ENCODE peak calls at places on chromosome 18, in four cellular contexts. I is GM12878, D is K562, E is HepG2. P is an unnamed sample.

GRCh38 chr18:46250084-46250811 is 146.1 kb downstream of the HAUS1 start:
- DNase-seq in D (no peak), I (peak; percentile 92), E (no peak), P (no peak)

GRCh38 chr18:3720818-3721545 is 271.0 kb downstream of the TGIF1 start:
- DNase-seq in E (no peak), I (no peak), D (no peak), P (no peak)

GRCh38 chr18:75314606-75315005 is 104.0 kb downstream of the TSHZ1 start:
- DNase-seq in I (no peak), D (no peak), E (no peak), P (no peak)

GRCh38 chr18:10135302-10135926 is 221.6 kb downstream of the VAPA start:
- DNase-seq in E (no peak), D (no peak), I (no peak), P (no peak)

GRCh38 chr18:52216686-52217085 is 123.3 kb upstream of the DCC start:
- DNase-seq in I (no peak), E (no peak), D (no peak), P (no peak)

GRCh38 chr18:57827646-57828045 is 24.5 kb upstream of the ATP8B1 start:
- DNase-seq in I (no peak), D (no peak), E (no peak), P (no peak)

GRCh38 chr18:29874519-29875098 is 1167.9 kb downstream of the DSC3 start:
- DNase-seq in E (peak; percentile 52), I (no peak), D (peak; percentile 11), P (peak; percentile 37)

GRCh38 chr18:4017479-4017878 is 437.6 kb downstream of the DLGAP1 start:
- DNase-seq in D (peak; percentile 40), I (no peak), E (no peak), P (peak; percentile 12)

GRCh38 chr18:80167947-80168745 is 59.1 kb downstream of the ADNP2 start:
- DNase-seq in E (no peak), I (no peak), D (no peak), P (no peak)

GRCh38 chr18:111292-112014 is 46.9 kb upstream of the USP14 start:
- DNase-seq in E (peak; percentile 59), D (peak; percentile 91), I (no peak), P (peak; percentile 70)

GRCh38 chr18:79912409-79912991 is 39.0 kb downstream of the SLC66A2 start:
- DNase-seq in E (no peak), I (no peak), D (no peak), P (no peak)

GRCh38 chr18:55086931-55087330 is 127.7 kb upstream of the CCDC68 start:
- DNase-seq in E (no peak), I (no peak), D (no peak), P (no peak)

GRCh38 chr18:66867653-66868052 is 263.8 kb upstream of the CDH19 start:
- DNase-seq in D (no peak), I (no peak), E (no peak), P (no peak)

GRCh38 chr18:76476665-76477561 is 18.1 kb downstream of the ZNF516 start:
- DNase-seq in E (peak; percentile 88), D (peak; percentile 25), I (no peak), P (no peak)

GRCh38 chr18:80175451-80176235 is 66.6 kb downstream of the ADNP2 start:
- DNase-seq in D (no peak), E (no peak), I (no peak), P (no peak)

GRCh38 chr18:66143029-66143428 is 392.2 kb downstream of the CDH7 start:
- DNase-seq in E (no peak), I (no peak), D (no peak), P (no peak)

GRCh38 chr18:79945118-79946042 is 6.1 kb downstream of the SLC66A2 start:
- DNase-seq in I (no peak), E (no peak), D (no peak), P (no peak)

GRCh38 chr18:48228841-48229240 is 180.3 kb downstream of the ZBTB7C start:
- DNase-seq in E (no peak), I (no peak), D (no peak), P (no peak)

GRCh38 chr18:33844232-33844631 is 266.2 kb downstream of the ASXL3 start:
- DNase-seq in I (no peak), E (no peak), D (no peak), P (no peak)

GRCh38 chr18:189254-189653 is 30.9 kb downstream of the USP14 start:
- DNase-seq in I (no peak), E (peak; percentile 60), D (no peak), P (no peak)

GRCh38 chr18:33169218-33169617 is 271.3 kb downstream of the CCDC178 start:
- DNase-seq in I (no peak), E (no peak), D (no peak), P (no peak)

GRCh38 chr18:76721207-76721996 is 101.0 kb upstream of the ZNF236 start:
- DNase-seq in E (no peak), I (no peak), D (no peak), P (no peak)

GRCh38 chr18:77119101-77119850 is 13.3 kb downstream of the MBP start:
- DNase-seq in D (no peak), I (no peak), E (no peak), P (no peak)

GRCh38 chr18:75868031-75868430 is 440.5 kb upstream of the SMIM21 start:
- DNase-seq in I (no peak), D (no peak), E (no peak), P (no peak)

GRCh38 chr18:79750980-79751571 is 46.7 kb upstream of the KCNG2 start:
- DNase-seq in E (no peak), D (no peak), I (no peak), P (no peak)

DNA sequence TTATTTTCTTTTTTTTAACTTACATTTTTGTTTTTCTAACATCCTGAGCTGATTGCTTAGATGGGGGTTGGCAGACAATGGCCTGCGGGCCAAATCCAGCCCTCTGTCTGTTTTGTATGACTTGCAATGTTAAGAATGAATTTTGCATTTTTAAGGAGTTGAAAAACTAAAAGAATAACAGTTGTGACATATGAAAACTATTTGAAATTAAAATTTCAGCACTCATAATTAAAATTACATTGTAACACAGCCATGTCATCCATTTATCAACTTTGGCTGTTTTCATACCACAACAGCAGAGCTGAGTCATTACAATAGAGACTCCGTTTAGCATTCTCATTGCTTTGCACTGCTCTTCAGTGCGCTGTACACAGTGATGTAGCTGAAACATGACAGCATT is 94.1 kb upstream of the MC4R start:
- DNase-seq in I (no peak), D (no peak), E (no peak), P (no peak)
- TF ChIP-seq TARDBP in I (no peak), D (no peak), E (no peak), P (no peak)

GRCh38 chr18:26717123-26717522 is 148.4 kb downstream of the AQP4 start:
- DNase-seq in E (no peak), D (no peak), I (no peak), P (no peak)
- TF ChIP-seq TARDBP in E (no peak), D (no peak), I (no peak), P (no peak)

DNA sequence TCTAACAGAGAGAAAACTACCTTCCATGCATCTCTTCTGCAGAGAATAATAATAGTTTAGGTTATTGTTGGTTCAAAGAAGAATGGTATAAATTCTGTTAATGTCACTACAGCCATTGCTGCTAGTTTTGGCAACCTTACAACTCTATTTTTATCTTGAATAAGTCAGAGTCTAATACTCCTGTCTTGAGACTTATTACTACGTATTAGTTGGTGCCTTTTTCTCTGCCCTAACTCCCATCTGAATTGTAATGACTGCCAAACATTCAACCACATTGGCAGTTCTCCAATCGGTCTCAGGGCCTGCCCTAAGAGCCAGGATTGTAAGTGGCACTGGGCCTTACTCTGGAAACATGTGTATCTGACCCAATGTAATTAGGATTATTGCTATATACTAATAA is 178.3 kb upstream of the PIEZO2 start:
- DNase-seq in E (no peak), D (no peak), I (no peak), P (no peak)
- TF ChIP-seq TARDBP in E (no peak), D (no peak), I (no peak), P (no peak)

GRCh38 chr18:25176516-25177042 is 175.4 kb downstream of the ZNF521 start:
- DNase-seq in I (no peak), D (no peak), E (no peak), P (no peak)
- TF ChIP-seq TARDBP in I (no peak), D (no peak), E (no peak), P (no peak)

P was measured in HEK293T.